ENCODE peak calls at places on chromosomes 16 and 17, in five cellular contexts. H, X, P, W and C are unnamed samples.

GRCh38 chr17:2707721-2708584 is 3.6 kb downstream of the CLUH start:
- DNase-seq in H (no peak), X (peak; percentile 79), P (peak; percentile 86), W (peak; percentile 42), C (peak; percentile 48)

GRCh38 chr16:59593256-59593655 is 859.1 kb upstream of the GOT2 start:
- DNase-seq in H (no peak), X (no peak), P (no peak), W (no peak), C (no peak)

GRCh38 chr17:64975318-64976087 is 56.2 kb upstream of the LRRC37A3 start:
- DNase-seq in H (peak; percentile 93), X (peak; percentile 88), P (peak; percentile 98), W (peak; percentile 96), C (peak; percentile 94)

GRCh38 chr17:37844977-37845293 is 79.3 kb upstream of the TBC1D3K start:
- DNase-seq in H (no peak), X (no peak), P (no peak), W (no peak), C (no peak)

GRCh38 chr16:29315046-29315445 is 91.5 kb downstream of the NPIPB11 start:
- DNase-seq in H (no peak), X (no peak), P (no peak), W (no peak), C (no peak)

GRCh38 chr17:7323731-7324437 is 5.3 kb downstream of the NEURL4 start:
- DNase-seq in H (peak; percentile 35), X (peak; percentile 86), P (peak; percentile 77), W (no peak), C (no peak)

GRCh38 chr16:84281077-84281476 is 13.6 kb upstream of the WFDC1 start:
- DNase-seq in H (no peak), X (peak; percentile 72), P (no peak), W (peak; percentile 24), C (no peak)

GRCh38 chr16:66204761-66205160 is 161.7 kb upstream of the CDH5 start:
- DNase-seq in H (no peak), X (no peak), P (no peak), W (no peak), C (no peak)

GRCh38 chr17:80779961-80780380 is 211.7 kb upstream of the CHMP6 start:
- DNase-seq in H (no peak), X (no peak), P (no peak), W (no peak), C (no peak)

GRCh38 chr17:33285413-33285812 is 7.7 kb downstream of the ASIC2 start:
- DNase-seq in H (no peak), X (no peak), P (no peak), W (no peak), C (no peak)

GRCh38 chr16:53775106-53775820 is 71.3 kb downstream of the FTO start:
- DNase-seq in H (no peak), X (no peak), P (no peak), W (no peak), C (no peak)

GRCh38 chr16:66357523-66357928 is 9.0 kb upstream of the CDH5 start:
- DNase-seq in H (no peak), X (peak; percentile 87), P (no peak), W (peak; percentile 87), C (peak; percentile 77)

GRCh38 chr16:67342616-67343015 is 16.0 kb downstream of the LRRC36 start:
- DNase-seq in H (no peak), X (no peak), P (no peak), W (no peak), C (no peak)

GRCh38 chr17:42809250-42809649 is 10.6 kb downstream of the CNTD1 start:
- DNase-seq in H (no peak), X (no peak), P (no peak), W (peak; percentile 27), C (no peak)

GRCh38 chr17:17080781-17081180 is 38.5 kb downstream of the MPRIP start:
- DNase-seq in H (no peak), X (no peak), P (no peak), W (no peak), C (no peak)

GRCh38 chr17:49624896-49625295 is 49.2 kb downstream of the NXPH3 start:
- DNase-seq in H (no peak), X (no peak), P (no peak), W (no peak), C (no peak)

GRCh38 chr16:17275076-17275732 is 195.6 kb downstream of the XYLT1 start:
- DNase-seq in H (no peak), X (no peak), P (no peak), W (no peak), C (no peak)

GRCh38 chr16:59973966-59974365 is 1239.8 kb upstream of the GOT2 start:
- DNase-seq in H (no peak), X (no peak), P (no peak), W (no peak), C (no peak)

GRCh38 chr17:37447641-37448040 is 41.0 kb downstream of the TADA2A start:
- DNase-seq in H (no peak), X (no peak), P (no peak), W (peak; percentile 25), C (no peak)

GRCh38 chr17:72381597-72382397 is 261.0 kb downstream of the SOX9 start:
- DNase-seq in H (no peak), X (peak; percentile 67), P (no peak), W (no peak), C (no peak)

GRCh38 chr16:66923247-66923851 is 2.0 kb downstream of the RRAD start:
- DNase-seq in H (no peak), X (no peak), P (no peak), W (no peak), C (no peak)

GRCh38 chr17:3222505-3222904 is 15.0 kb downstream of the OR1A1 start:
- DNase-seq in H (no peak), X (no peak), P (no peak), W (no peak), C (no peak)

GRCh38 chr17:79874329-79874981 is 35.2 kb upstream of the CBX4 start:
- DNase-seq in H (no peak), X (peak; percentile 79), P (no peak), W (peak; percentile 68), C (no peak)

GRCh38 chr16:75481475-75481874 is 13.8 kb downstream of the CHST6 start:
- DNase-seq in H (no peak), X (no peak), P (no peak), W (no peak), C (no peak)

GRCh38 chr17:75970011-75970523 is 8.9 kb downstream of the ACOX1 start:
- DNase-seq in H (no peak), X (no peak), P (no peak), W (no peak), C (no peak)

GRCh38 chr16:84759906-84760305 is 59.9 kb upstream of the CRISPLD2 start:
- DNase-seq in H (no peak), X (no peak), P (no peak), W (no peak), C (no peak)

GRCh38 chr17:73293480-73293911 is 18.3 kb downstream of the CDC42EP4 start:
- DNase-seq in H (no peak), X (no peak), P (no peak), W (no peak), C (peak; percentile 36)

GRCh38 chr17:40323731-40324650 is 15.0 kb downstream of the RARA start:
- DNase-seq in H (no peak), X (no peak), P (peak; percentile 81), W (no peak), C (no peak)